ENCODE peak calls at places on chromosome 6, in seven cellular contexts. One of them, this sample, is unnamed.

GRCh38 chr6:33392168-33392947 is 735 bp downstream of the KIFC1 start:
- DNase-seq in heart left ventricle: no peak
- DNase-seq in A549: no peak
- DNase-seq in cardiac fibroblast: no peak
- DNase-seq in body of pancreas: no peak
- DNase-seq in AG10803: no peak
- DNase-seq in ascending aorta: no peak
- DNase-seq in this sample: no peak

GRCh38 chr6:159233365-159234101 is 64.3 kb downstream of the FNDC1 start:
- DNase-seq in AG10803: no peak
- DNase-seq in body of pancreas: peak; percentile 70
- DNase-seq in ascending aorta: no peak
- DNase-seq in cardiac fibroblast: no peak
- DNase-seq in heart left ventricle: no peak
- DNase-seq in A549: no peak
- DNase-seq in this sample: no peak

GRCh38 chr6:122459240-122459639 is 12.4 kb downstream of the SERINC1 start:
- DNase-seq in cardiac fibroblast: no peak
- DNase-seq in AG10803: no peak
- DNase-seq in body of pancreas: no peak
- DNase-seq in ascending aorta: no peak
- DNase-seq in heart left ventricle: no peak
- DNase-seq in A549: no peak
- DNase-seq in this sample: no peak

GRCh38 chr6:157002795-157003194 is 225.6 kb downstream of the ARID1B start:
- DNase-seq in heart left ventricle: no peak
- DNase-seq in A549: no peak
- DNase-seq in AG10803: no peak
- DNase-seq in cardiac fibroblast: no peak
- DNase-seq in ascending aorta: no peak
- DNase-seq in body of pancreas: no peak
- DNase-seq in this sample: no peak

GRCh38 chr6:32126880-32127279 is 1.2 kb downstream of the ATF6B start:
- DNase-seq in AG10803: no peak
- DNase-seq in cardiac fibroblast: no peak
- DNase-seq in heart left ventricle: no peak
- DNase-seq in A549: no peak
- DNase-seq in ascending aorta: no peak
- DNase-seq in body of pancreas: no peak
- DNase-seq in this sample: no peak

GRCh38 chr6:117481278-117481925 is 1.1 kb upstream of the DCBLD1 start:
- DNase-seq in A549: no peak
- DNase-seq in heart left ventricle: no peak
- DNase-seq in cardiac fibroblast: no peak
- DNase-seq in ascending aorta: no peak
- DNase-seq in AG10803: no peak
- DNase-seq in body of pancreas: no peak
- DNase-seq in this sample: no peak

GRCh38 chr6:51028271-51028670 is 209.6 kb downstream of the TFAP2B start:
- DNase-seq in heart left ventricle: no peak
- DNase-seq in body of pancreas: no peak
- DNase-seq in AG10803: peak; percentile 48
- DNase-seq in ascending aorta: no peak
- DNase-seq in A549: no peak
- DNase-seq in cardiac fibroblast: no peak
- DNase-seq in this sample: no peak

GRCh38 chr6:35776364-35777215 is at the start of gene CLPSL2:
- DNase-seq in body of pancreas: peak; percentile 41
- DNase-seq in ascending aorta: no peak
- DNase-seq in AG10803: no peak
- DNase-seq in heart left ventricle: no peak
- DNase-seq in A549: peak; percentile 43
- DNase-seq in cardiac fibroblast: peak; percentile 33
- DNase-seq in this sample: no peak

GRCh38 chr6:112298816-112299281 is 44.5 kb upstream of the LAMA4 start:
- DNase-seq in cardiac fibroblast: peak; percentile 74
- DNase-seq in body of pancreas: no peak
- DNase-seq in ascending aorta: no peak
- DNase-seq in A549: peak; percentile 15
- DNase-seq in heart left ventricle: no peak
- DNase-seq in AG10803: peak; percentile 89
- DNase-seq in this sample: peak; percentile 45

GRCh38 chr6:169965239-169965638 is 213.8 kb downstream of the ERMARD start:
- DNase-seq in heart left ventricle: no peak
- DNase-seq in AG10803: no peak
- DNase-seq in A549: no peak
- DNase-seq in ascending aorta: no peak
- DNase-seq in body of pancreas: no peak
- DNase-seq in cardiac fibroblast: no peak
- DNase-seq in this sample: no peak

GRCh38 chr6:107977283-107977682 is 19.3 kb upstream of the SEC63 start:
- DNase-seq in A549: no peak
- DNase-seq in ascending aorta: no peak
- DNase-seq in body of pancreas: no peak
- DNase-seq in cardiac fibroblast: peak; percentile 62
- DNase-seq in heart left ventricle: no peak
- DNase-seq in AG10803: peak; percentile 46
- DNase-seq in this sample: no peak

GRCh38 chr6:148577687-148578488 is 168.9 kb upstream of the UST start:
- DNase-seq in ascending aorta: no peak
- DNase-seq in AG10803: peak; percentile 84
- DNase-seq in cardiac fibroblast: peak; percentile 89
- DNase-seq in heart left ventricle: peak; percentile 87
- DNase-seq in body of pancreas: peak; percentile 74
- DNase-seq in A549: peak; percentile 57
- DNase-seq in this sample: peak; percentile 37

GRCh38 chr6:6515691-6516607 is 72.6 kb upstream of the LY86 start:
- DNase-seq in cardiac fibroblast: no peak
- DNase-seq in AG10803: no peak
- DNase-seq in A549: no peak
- DNase-seq in ascending aorta: no peak
- DNase-seq in body of pancreas: no peak
- DNase-seq in heart left ventricle: no peak
- DNase-seq in this sample: no peak

GRCh38 chr6:30735668-30736314 is 6.7 kb downstream of the FLOT1 start:
- DNase-seq in AG10803: no peak
- DNase-seq in ascending aorta: no peak
- DNase-seq in body of pancreas: no peak
- DNase-seq in cardiac fibroblast: no peak
- DNase-seq in A549: no peak
- DNase-seq in heart left ventricle: no peak
- DNase-seq in this sample: no peak

GRCh38 chr6:148406579-148407371 is 64.1 kb downstream of the SASH1 start:
- DNase-seq in AG10803: no peak
- DNase-seq in body of pancreas: no peak
- DNase-seq in A549: no peak
- DNase-seq in cardiac fibroblast: no peak
- DNase-seq in heart left ventricle: no peak
- DNase-seq in ascending aorta: no peak
- DNase-seq in this sample: no peak

GRCh38 chr6:42361036-42361435 is 90.7 kb downstream of the TRERF1 start:
- DNase-seq in body of pancreas: no peak
- DNase-seq in AG10803: no peak
- DNase-seq in heart left ventricle: no peak
- DNase-seq in A549: no peak
- DNase-seq in cardiac fibroblast: no peak
- DNase-seq in ascending aorta: no peak
- DNase-seq in this sample: no peak

GRCh38 chr6:10465633-10466499 is 51.0 kb upstream of the TFAP2A start:
- DNase-seq in AG10803: peak; percentile 25
- DNase-seq in ascending aorta: no peak
- DNase-seq in cardiac fibroblast: peak; percentile 55
- DNase-seq in body of pancreas: peak; percentile 16
- DNase-seq in A549: peak; percentile 33
- DNase-seq in heart left ventricle: no peak
- DNase-seq in this sample: no peak

GRCh38 chr6:4873928-4874327 is 97.7 kb downstream of the CDYL start:
- DNase-seq in ascending aorta: no peak
- DNase-seq in AG10803: no peak
- DNase-seq in cardiac fibroblast: no peak
- DNase-seq in body of pancreas: no peak
- DNase-seq in A549: no peak
- DNase-seq in heart left ventricle: no peak
- DNase-seq in this sample: no peak

GRCh38 chr6:13762648-13763441 is 51.2 kb upstream of the RANBP9 start:
- DNase-seq in A549: no peak
- DNase-seq in cardiac fibroblast: peak; percentile 90
- DNase-seq in body of pancreas: no peak
- DNase-seq in heart left ventricle: no peak
- DNase-seq in AG10803: peak; percentile 99
- DNase-seq in ascending aorta: peak; percentile 35
- DNase-seq in this sample: peak; percentile 81

GRCh38 chr6:54579011-54579410 is 267.6 kb upstream of the FAM83B start:
- DNase-seq in cardiac fibroblast: no peak
- DNase-seq in body of pancreas: no peak
- DNase-seq in heart left ventricle: no peak
- DNase-seq in ascending aorta: no peak
- DNase-seq in AG10803: peak; percentile 26
- DNase-seq in A549: no peak
- DNase-seq in this sample: no peak

GRCh38 chr6:74534485-74535211 is 671.2 kb downstream of the COL12A1 start:
- DNase-seq in A549: peak; percentile 59
- DNase-seq in cardiac fibroblast: peak; percentile 77
- DNase-seq in AG10803: peak; percentile 93
- DNase-seq in ascending aorta: no peak
- DNase-seq in body of pancreas: no peak
- DNase-seq in heart left ventricle: no peak
- DNase-seq in this sample: peak; percentile 23

GRCh38 chr6:157634566-157634965 is 188.5 kb upstream of the SNX9 start:
- DNase-seq in A549: no peak
- DNase-seq in cardiac fibroblast: no peak
- DNase-seq in heart left ventricle: no peak
- DNase-seq in AG10803: no peak
- DNase-seq in body of pancreas: no peak
- DNase-seq in ascending aorta: no peak
- DNase-seq in this sample: no peak

GRCh38 chr6:39210437-39210836 is 18.8 kb downstream of the KCNK5 start:
- DNase-seq in ascending aorta: no peak
- DNase-seq in cardiac fibroblast: no peak
- DNase-seq in AG10803: no peak
- DNase-seq in A549: no peak
- DNase-seq in body of pancreas: no peak
- DNase-seq in heart left ventricle: no peak
- DNase-seq in this sample: no peak
- H3K4me3 ChIP-seq in ascending aorta: no peak overlapping the region
- H3K4me3 ChIP-seq in cardiac fibroblast: no peak overlapping the region
- H3K4me3 ChIP-seq in AG10803: no peak overlapping the region
- H3K4me3 ChIP-seq in A549: no peak overlapping the region
- H3K4me3 ChIP-seq in body of pancreas: no peak overlapping the region
- H3K4me3 ChIP-seq in heart left ventricle: no peak overlapping the region
- H3K4me3 ChIP-seq in this sample: no peak overlapping the region

DNA sequence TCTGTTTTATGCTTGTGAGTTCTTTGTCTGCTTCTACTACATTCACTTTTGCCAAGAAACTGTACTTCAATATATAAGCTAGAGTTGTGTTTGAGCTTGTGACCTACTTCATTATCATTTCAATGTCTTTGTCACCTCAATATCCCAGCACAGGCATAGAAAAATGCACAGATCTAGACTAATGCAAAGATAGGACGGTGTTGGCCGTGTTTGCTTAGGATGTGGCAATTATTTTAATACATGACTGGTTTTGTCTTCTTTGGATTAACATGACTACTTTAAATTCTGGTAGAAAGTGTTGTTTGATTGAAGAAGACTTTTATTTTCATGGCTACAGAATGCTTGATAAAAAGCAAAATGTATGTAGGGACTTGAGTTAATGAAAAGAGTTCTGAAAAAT is 1075.0 kb upstream of the GJE1 start:
- DNase-seq in AG10803: no peak
- DNase-seq in cardiac fibroblast: no peak
- DNase-seq in A549: no peak
- DNase-seq in body of pancreas: no peak
- DNase-seq in heart left ventricle: no peak
- DNase-seq in ascending aorta: no peak
- DNase-seq in this sample: no peak
- H3K4me3 ChIP-seq in AG10803: no peak overlapping the region
- H3K4me3 ChIP-seq in cardiac fibroblast: no peak overlapping the region
- H3K4me3 ChIP-seq in A549: no peak overlapping the region
- H3K4me3 ChIP-seq in body of pancreas: no peak overlapping the region
- H3K4me3 ChIP-seq in heart left ventricle: no peak overlapping the region
- H3K4me3 ChIP-seq in ascending aorta: no peak overlapping the region
- H3K4me3 ChIP-seq in this sample: no peak overlapping the region

DNA sequence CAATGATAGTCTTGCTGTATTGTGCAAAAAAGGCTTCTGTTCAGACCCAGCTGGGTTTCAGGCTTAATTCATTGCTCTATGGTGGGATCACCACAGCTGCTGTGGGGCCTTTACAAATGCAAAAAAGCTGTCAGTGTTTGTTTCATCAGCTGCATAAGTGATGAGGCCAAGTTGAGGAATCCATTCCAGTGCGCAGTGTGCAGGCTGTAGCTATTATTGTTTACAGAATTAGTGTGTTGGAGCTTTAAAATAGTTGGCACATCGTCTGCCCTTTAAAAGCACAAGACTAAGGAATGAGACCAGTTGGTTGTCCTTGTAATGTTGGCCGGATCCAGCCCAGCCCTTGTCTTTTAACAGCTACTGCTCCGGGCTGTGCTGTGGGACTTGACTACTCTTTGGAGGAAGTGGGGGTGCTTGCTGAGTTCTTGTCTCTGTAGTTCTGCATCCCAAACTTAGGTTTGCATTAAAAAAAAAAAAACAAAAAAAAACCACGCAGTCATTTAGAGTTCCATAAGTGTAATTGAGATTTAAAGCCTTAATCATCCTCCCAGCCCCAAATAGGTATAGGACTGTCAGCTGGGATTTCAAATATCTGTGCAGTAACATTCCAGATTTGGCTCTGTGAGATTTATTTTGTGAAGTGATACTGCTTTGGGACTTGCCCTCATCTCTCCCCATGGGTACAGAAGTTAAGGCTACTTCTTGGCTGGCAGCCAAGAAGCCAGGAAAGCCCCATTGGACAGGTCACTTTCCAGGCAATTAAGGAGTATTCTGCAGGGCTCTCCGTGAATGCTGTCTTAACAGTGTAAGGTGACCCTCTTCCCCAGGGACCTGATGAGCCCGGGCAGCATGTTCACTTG is 19.3 kb downstream of the JARID2 start:
- DNase-seq in body of pancreas: no peak
- DNase-seq in heart left ventricle: peak; percentile 79
- DNase-seq in ascending aorta: no peak
- DNase-seq in A549: no peak
- DNase-seq in AG10803: peak; percentile 94
- DNase-seq in cardiac fibroblast: peak; percentile 68
- DNase-seq in this sample: peak; percentile 66
- H3K4me3 ChIP-seq in body of pancreas: no peak overlapping the region
- H3K4me3 ChIP-seq in heart left ventricle: peak overlapping the region; percentile 5
- H3K4me3 ChIP-seq in ascending aorta: no peak overlapping the region
- H3K4me3 ChIP-seq in A549: no peak overlapping the region
- H3K4me3 ChIP-seq in AG10803: no peak overlapping the region
- H3K4me3 ChIP-seq in cardiac fibroblast: peak overlapping the region; percentile 22
- H3K4me3 ChIP-seq in this sample: no peak overlapping the region

DNA sequence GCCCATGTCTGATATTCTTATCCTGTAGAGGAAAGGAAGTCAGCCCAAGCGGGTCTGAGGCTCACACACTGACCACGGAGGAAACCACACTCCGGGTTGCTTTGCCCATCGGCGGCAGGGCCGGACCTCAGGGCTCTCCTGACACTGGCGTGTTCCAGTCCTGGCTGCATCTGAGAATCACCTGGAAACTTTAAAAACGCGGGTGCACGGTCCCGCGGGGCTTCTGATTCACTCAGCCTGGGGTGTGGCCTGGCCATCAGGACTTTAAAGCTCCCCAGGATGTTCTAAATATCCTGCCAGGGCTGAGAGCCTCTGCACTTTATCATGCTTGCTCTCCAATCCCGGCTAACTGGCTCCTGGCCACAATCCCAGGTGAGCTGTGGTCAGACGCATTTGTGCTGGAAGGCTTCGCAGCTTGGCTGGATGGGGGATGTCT is 47.7 kb upstream of the DACT2 start:
- DNase-seq in AG10803: no peak
- DNase-seq in heart left ventricle: no peak
- DNase-seq in body of pancreas: no peak
- DNase-seq in A549: no peak
- DNase-seq in cardiac fibroblast: no peak
- DNase-seq in ascending aorta: no peak
- DNase-seq in this sample: no peak
- H3K4me3 ChIP-seq in AG10803: no peak overlapping the region
- H3K4me3 ChIP-seq in heart left ventricle: no peak overlapping the region
- H3K4me3 ChIP-seq in body of pancreas: no peak overlapping the region
- H3K4me3 ChIP-seq in A549: no peak overlapping the region
- H3K4me3 ChIP-seq in cardiac fibroblast: no peak overlapping the region
- H3K4me3 ChIP-seq in ascending aorta: no peak overlapping the region
- H3K4me3 ChIP-seq in this sample: no peak overlapping the region